ENCODE peak calls at places on chromosomes 6 and 20, in eight cellular contexts. D, L, J, T, K, B, Q and R are unnamed samples.

GRCh38 chr6:69958978-69959377 is 92.6 kb downstream of the COL19A1 start:
- DNase-seq in L (no peak), T (no peak), K (no peak), Q (no peak), B (no peak), J (no peak), D (no peak), R (no peak)

GRCh38 chr20:59682603-59683002 is 78.3 kb downstream of the PHACTR3 start:
- DNase-seq in Q (no peak), L (no peak), K (no peak), B (no peak), D (no peak), J (no peak), T (no peak), R (no peak)

GRCh38 chr6:80932364-80932763 is 820.1 kb downstream of the TENT5A start:
- DNase-seq in D (no peak), J (no peak), T (no peak), Q (no peak), L (no peak), K (no peak), B (no peak), R (no peak)

GRCh38 chr6:44390158-44390683 is 2.7 kb downstream of the CDC5L start:
- DNase-seq in L (no peak), J (no peak), B (no peak), D (no peak), Q (no peak), T (no peak), K (no peak), R (no peak)

GRCh38 chr6:23964865-23965264 is 161.2 kb upstream of the NRSN1 start:
- DNase-seq in K (no peak), Q (no peak), L (no peak), T (no peak), D (no peak), B (no peak), J (no peak), R (no peak)

GRCh38 chr6:32995448-32995847 is 13.9 kb downstream of the HLA-DOA start:
- DNase-seq in K (no peak), L (no peak), T (no peak), D (no peak), B (no peak), J (no peak), Q (no peak), R (no peak)

GRCh38 chr20:61408951-61409740 is 157.1 kb downstream of the CDH4 start:
- DNase-seq in T (no peak), D (no peak), Q (no peak), B (no peak), J (no peak), K (no peak), L (no peak), R (no peak)

GRCh38 chr6:56450882-56451739 is 191.6 kb downstream of the DST start:
- DNase-seq in K (no peak), T (no peak), D (peak; percentile 83), L (no peak), B (no peak), J (no peak), Q (no peak), R (no peak)

GRCh38 chr6:14091329-14091978 is 26.1 kb upstream of the CD83 start:
- DNase-seq in J (no peak), K (no peak), D (no peak), T (no peak), B (no peak), Q (no peak), L (no peak), R (no peak)

GRCh38 chr6:56279346-56280080 is 32.1 kb upstream of the COL21A1 start:
- DNase-seq in Q (no peak), J (no peak), L (no peak), T (no peak), B (no peak), K (no peak), D (no peak), R (no peak)

GRCh38 chr20:31840906-31841816 is 4.2 kb downstream of the FOXS1 start:
- DNase-seq in L (no peak), J (no peak), K (no peak), B (no peak), Q (no peak), T (no peak), D (peak; percentile 46), R (no peak)

GRCh38 chr6:39088331-39088730 is 26.7 kb downstream of the SAYSD1 start:
- DNase-seq in L (no peak), J (no peak), Q (no peak), D (no peak), K (no peak), B (peak; percentile 14), T (peak; percentile 28), R (no peak)

GRCh38 chr6:18488526-18489270 is 101.5 kb downstream of the RNF144B start:
- DNase-seq in D (no peak), T (no peak), Q (no peak), B (no peak), L (no peak), K (no peak), J (no peak), R (no peak)

GRCh38 chr6:126535138-126535537 is 195.2 kb downstream of the CENPW start:
- DNase-seq in K (no peak), Q (no peak), J (no peak), B (no peak), L (no peak), T (no peak), D (no peak), R (no peak)

GRCh38 chr6:143196525-143197225 is 136.0 kb downstream of the AIG1 start:
- DNase-seq in Q (no peak), J (no peak), T (no peak), L (no peak), K (no peak), B (no peak), D (no peak), R (no peak)

GRCh38 chr6:63804381-63804956 is 168.9 kb downstream of the PHF3 start:
- DNase-seq in J (no peak), Q (no peak), B (no peak), T (no peak), D (no peak), L (no peak), K (peak; percentile 48), R (no peak)

GRCh38 chr6:125014157-125014957 is 52.1 kb downstream of the RNF217 start:
- DNase-seq in B (peak; percentile 1), L (no peak), K (no peak), D (no peak), Q (no peak), J (no peak), T (no peak), R (no peak)

GRCh38 chr6:37819802-37820712 is 530 bp downstream of the ZFAND3 start:
- DNase-seq in L (peak; percentile 52), T (peak; percentile 68), B (peak; percentile 37), K (no peak), Q (peak; percentile 88), J (peak; percentile 61), D (peak; percentile 82), R (peak; percentile 39)

GRCh38 chr6:150258381-150258780 is 110.4 kb upstream of the IYD start:
- DNase-seq in L (no peak), T (no peak), K (no peak), B (no peak), Q (no peak), D (no peak), J (no peak), R (no peak)
- H3K4me3 ChIP-seq in L (no peak overlapping the region), T (no peak overlapping the region), K (no peak overlapping the region), B (no peak overlapping the region), Q (no peak overlapping the region), D (no peak overlapping the region), J (no peak overlapping the region), R (no peak overlapping the region)

GRCh38 chr20:47354710-47355488 is 1.6 kb downstream of the ZMYND8 start:
- DNase-seq in J (no peak), D (no peak), Q (no peak), L (no peak), T (no peak), K (no peak), B (no peak), R (no peak)
- H3K4me3 ChIP-seq in J (no peak overlapping the region), D (peak overlapping the region; percentile 16), Q (peak overlapping the region; percentile 26), L (peak overlapping the region; percentile 38), T (peak overlapping the region; percentile 37), K (peak overlapping the region; percentile 36), B (peak overlapping the region; percentile 74), R (peak overlapping the region; percentile 68)

DNA sequence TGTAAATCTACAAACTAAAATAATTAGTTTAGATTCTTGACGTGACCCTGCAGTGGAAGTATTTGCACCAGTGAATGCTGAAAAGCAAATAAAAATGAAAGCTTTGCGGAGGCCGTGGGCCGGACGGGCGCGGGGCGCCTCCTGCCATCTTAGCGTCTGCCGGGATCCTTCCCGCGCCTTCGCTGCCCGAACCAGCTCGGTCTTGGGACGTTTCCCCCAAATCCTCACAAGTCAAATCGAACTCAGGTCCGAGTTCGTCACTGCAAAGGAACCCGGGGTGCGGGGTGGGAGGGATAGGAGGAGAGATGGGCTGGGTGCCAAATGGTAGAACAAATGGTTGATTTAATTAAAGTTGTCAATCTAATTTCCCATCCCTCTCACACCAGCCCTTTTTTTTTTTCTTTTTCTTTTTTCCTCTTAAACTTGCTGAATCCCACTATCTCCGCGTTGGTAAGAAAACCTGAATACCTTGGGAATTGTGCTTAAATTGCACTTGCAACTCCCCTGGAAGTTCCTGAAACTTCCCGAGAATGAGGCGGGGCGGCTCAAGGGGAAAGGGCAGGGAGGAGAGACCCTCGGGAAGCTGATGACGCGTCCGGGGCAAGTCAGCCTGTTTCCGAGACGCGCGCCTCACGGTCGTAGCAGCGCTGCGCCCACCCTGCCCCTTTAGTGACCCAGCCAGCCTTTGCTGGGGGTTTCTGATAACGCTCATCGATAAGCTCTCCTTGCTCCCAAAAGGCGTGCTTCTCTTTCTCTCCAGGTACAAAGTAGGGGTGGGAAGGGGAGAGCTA is 1.7 kb downstream of the GJA1 start:
- DNase-seq in K (no peak), Q (peak; percentile 76), L (no peak), D (peak; percentile 75), T (no peak), J (no peak), B (no peak), R (no peak)
- H3K4me3 ChIP-seq in K (peak overlapping the region; percentile 45), Q (peak overlapping the region; percentile 50), L (peak overlapping the region; percentile 33), D (peak overlapping the region; percentile 54), T (peak overlapping the region; percentile 3), J (peak overlapping the region; percentile 85), B (no peak overlapping the region), R (peak overlapping the region; percentile 52)

GRCh38 chr20:57834306-57834863 is 124.6 kb upstream of the PMEPA1 start:
- DNase-seq in B (no peak), Q (no peak), J (no peak), D (no peak), T (no peak), L (no peak), K (no peak), R (no peak)
- H3K4me3 ChIP-seq in B (no peak overlapping the region), Q (no peak overlapping the region), J (no peak overlapping the region), D (no peak overlapping the region), T (no peak overlapping the region), L (no peak overlapping the region), K (no peak overlapping the region), R (no peak overlapping the region)

DNA sequence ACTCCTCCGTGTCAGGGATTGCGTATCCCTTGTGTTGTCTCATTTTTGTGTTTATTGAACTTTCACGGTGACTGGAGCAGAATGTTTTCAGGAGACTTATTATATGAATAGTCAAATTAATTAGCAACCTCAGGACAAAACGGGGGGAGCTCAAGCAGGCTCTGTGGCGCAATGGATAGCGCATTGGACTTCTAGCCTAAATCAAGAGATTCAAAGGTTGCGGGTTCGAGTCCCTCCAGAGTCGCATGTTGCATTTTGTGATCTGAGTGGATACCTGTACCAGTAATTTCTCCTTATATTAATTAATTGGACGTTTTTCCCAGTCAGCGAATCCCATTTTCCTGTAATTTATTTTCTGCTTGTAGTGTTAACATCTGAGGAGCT is 89.1 kb upstream of the ZNF184 start:
- DNase-seq in B (no peak), T (no peak), K (no peak), L (no peak), D (no peak), Q (no peak), J (no peak), R (no peak)
- H3K4me3 ChIP-seq in B (no peak overlapping the region), T (no peak overlapping the region), K (peak overlapping the region; percentile 52), L (no peak overlapping the region), D (no peak overlapping the region), Q (no peak overlapping the region), J (peak overlapping the region; percentile 43), R (no peak overlapping the region)